ENCODE peak calls at places on chromosome 1, in ten cellular contexts. K is GM12878, J is spleen, N is transverse colon, M is ovary, X is H1, D is body of pancreas, Y is sigmoid colon, R is Peyer's patch, A is IMR-90. F is an unnamed sample.

GRCh38 chr1:62676606-62677356 is 11.4 kb downstream of the DOCK7 start:
- DNase-seq in K (no peak), J (no peak), N (no peak), M (no peak), X (no peak), D (no peak), Y (no peak), R (no peak), A (peak; percentile 66), F (no peak)

GRCh38 chr1:64915381-64916274 is 50.7 kb downstream of the JAK1 start:
- DNase-seq in K (no peak), J (no peak), N (peak; percentile 68), M (no peak), X (no peak), D (peak; percentile 63), Y (no peak), R (no peak), A (peak; percentile 94), F (no peak)

GRCh38 chr1:167510244-167510643 is 8.1 kb downstream of the CD247 start:
- DNase-seq in K (no peak), J (no peak), N (no peak), M (no peak), X (no peak), D (no peak), Y (no peak), R (no peak), A (no peak), F (no peak)

GRCh38 chr1:166176416-166176815 is 9.6 kb upstream of the FAM78B start:
- DNase-seq in K (no peak), J (no peak), N (no peak), M (no peak), X (no peak), D (no peak), Y (no peak), R (no peak), A (no peak), F (no peak)

GRCh38 chr1:20787775-20788488 is 825 bp upstream of the HP1BP3 start:
- DNase-seq in K (no peak), J (no peak), N (peak; percentile 20), M (no peak), X (peak; percentile 0), D (peak; percentile 27), Y (no peak), R (no peak), A (peak; percentile 70), F (no peak)

GRCh38 chr1:74785944-74786343 is 53.0 kb downstream of the TYW3 start:
- DNase-seq in K (no peak), J (no peak), N (no peak), M (no peak), X (no peak), D (no peak), Y (no peak), R (no peak), A (no peak), F (no peak)

GRCh38 chr1:98428864-98429263 is 232.7 kb upstream of the SNX7 start:
- DNase-seq in K (no peak), J (no peak), N (no peak), M (no peak), X (no peak), D (no peak), Y (no peak), R (no peak), A (no peak), F (no peak)

GRCh38 chr1:52281518-52281917 is 84.5 kb downstream of the CC2D1B start:
- DNase-seq in K (no peak), J (no peak), N (no peak), M (no peak), X (no peak), D (no peak), Y (no peak), R (no peak), A (peak; percentile 82), F (no peak)

GRCh38 chr1:161031874-161032273 is 6.9 kb downstream of the TSTD1 start:
- DNase-seq in K (no peak), J (no peak), N (no peak), M (no peak), X (no peak), D (no peak), Y (no peak), R (no peak), A (no peak), F (no peak)

GRCh38 chr1:57262472-57262871 is 161.4 kb downstream of the DAB1 start:
- DNase-seq in K (no peak), J (no peak), N (no peak), M (no peak), X (no peak), D (no peak), Y (no peak), R (no peak), A (no peak), F (no peak)

GRCh38 chr1:10862743-10863335 is 66.4 kb upstream of the CASZ1 start:
- DNase-seq in K (no peak), J (no peak), N (no peak), M (no peak), X (no peak), D (no peak), Y (no peak), R (no peak), A (no peak), F (no peak)

GRCh38 chr1:36327421-36328087 is 4.1 kb upstream of the EVA1B start:
- DNase-seq in K (no peak), J (no peak), N (no peak), M (no peak), X (no peak), D (no peak), Y (no peak), R (no peak), A (peak; percentile 80), F (no peak)

GRCh38 chr1:94544706-94545490 is 3.3 kb upstream of the F3 start:
- DNase-seq in K (no peak), J (no peak), N (no peak), M (no peak), X (no peak), D (no peak), Y (no peak), R (no peak), A (peak; percentile 88), F (no peak)
- TF ChIP-seq POLR2A in K (no peak), J (no peak), N (no peak), M (no peak), X (no peak), D (no peak), Y (no peak), R (no peak), A (no peak), F (no peak)

GRCh38 chr1:210294991-210295773 is 33.5 kb upstream of the HHAT start:
- DNase-seq in K (no peak), J (no peak), N (peak; percentile 17), M (no peak), X (no peak), D (no peak), Y (peak; percentile 74), R (no peak), A (no peak), F (peak; percentile 51)
- H3K27ac ChIP-seq in K (no peak overlapping the region), J (no peak overlapping the region), N (peak overlapping the region; percentile 44), M (no peak overlapping the region), X (no peak overlapping the region), D (no peak overlapping the region), Y (peak overlapping the region; percentile 50), R (no peak overlapping the region), A (no peak overlapping the region), F (peak overlapping the region; percentile 39)

GRCh38 chr1:26472901-26473845 is 933 bp downstream of the HMGN2 start:
- DNase-seq in K (peak; percentile 67), J (peak; percentile 99), N (peak; percentile 97), M (peak; percentile 97), X (peak; percentile 74), D (peak; percentile 97), Y (peak; percentile 99), R (peak; percentile 96), A (peak; percentile 92), F (peak; percentile 97)

GRCh38 chr1:26471498-26472329 is 526 bp upstream of the HMGN2 start:
- DNase-seq in K (no peak), J (peak; percentile 94), N (peak; percentile 69), M (peak; percentile 70), X (peak; percentile 36), D (peak; percentile 72), Y (peak; percentile 88), R (peak; percentile 45), A (peak; percentile 65), F (peak; percentile 86)

GRCh38 chr1:26469558-26469957 is 2.7 kb upstream of the HMGN2 start:
- DNase-seq in K (no peak), J (no peak), N (no peak), M (no peak), X (no peak), D (no peak), Y (no peak), R (no peak), A (no peak), F (no peak)

GRCh38 chr1:26472330-26472900 is at the start of gene HMGN2:
- DNase-seq in K (peak; percentile 27), J (peak; percentile 95), N (peak; percentile 93), M (peak; percentile 95), X (peak; percentile 78), D (peak; percentile 91), Y (peak; percentile 96), R (peak; percentile 94), A (peak; percentile 78), F (peak; percentile 92)

DNA sequence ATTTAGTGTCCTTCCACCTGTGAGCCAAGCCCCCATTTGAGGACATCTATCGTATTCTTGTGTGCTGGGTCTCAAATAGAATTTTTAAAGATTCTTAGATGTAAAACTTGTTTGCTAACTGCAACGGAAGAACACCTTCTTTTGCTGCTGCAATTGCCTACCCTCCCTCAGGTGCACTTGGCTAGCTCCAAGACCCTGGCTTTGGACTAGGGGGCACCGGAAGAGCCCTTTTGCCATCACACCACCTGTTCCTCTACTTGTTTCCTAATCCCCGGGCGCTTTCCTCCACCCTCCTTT is 1.1 kb upstream of the HMGN2 start:
- DNase-seq in K (no peak), J (no peak), N (no peak), M (no peak), X (no peak), D (no peak), Y (no peak), R (no peak), A (no peak), F (no peak)
- TF ChIP-seq POLR2A in K (no peak), J (no peak), N (no peak), M (no peak), X (no peak), D (no peak), Y (no peak), R (no peak), A (no peak), F (no peak)

DNA sequence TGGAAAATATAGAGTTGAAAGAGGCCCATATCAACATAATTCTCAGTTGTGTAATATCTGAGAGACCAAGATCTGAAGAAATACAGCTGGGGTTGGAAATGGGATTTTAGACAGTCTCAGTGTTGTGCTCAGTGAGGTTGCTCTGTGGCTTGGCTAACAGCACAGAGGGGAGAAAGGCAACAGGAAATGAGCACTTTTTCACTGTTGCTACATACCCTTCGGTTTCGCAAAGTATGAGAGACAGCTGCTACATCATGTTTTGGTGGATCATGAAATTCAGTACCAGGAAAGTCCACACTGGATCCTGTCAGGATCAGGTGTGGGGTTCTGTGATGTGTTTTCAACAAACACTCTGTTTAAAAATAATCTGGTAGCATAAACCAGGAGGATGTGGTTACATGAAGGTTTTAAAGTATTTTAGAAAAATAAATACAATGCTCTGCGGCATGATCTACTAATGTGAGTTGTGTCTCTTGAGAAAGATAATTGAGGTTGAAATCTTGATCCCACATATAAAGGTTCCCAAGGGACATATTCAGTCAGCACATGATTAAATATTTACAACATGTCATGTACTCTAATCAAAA is 6.9 kb upstream of the GPR88 start:
- DNase-seq in K (peak; percentile 40), J (no peak), N (peak; percentile 23), M (peak; percentile 33), X (no peak), D (no peak), Y (peak; percentile 81), R (no peak), A (peak; percentile 83), F (no peak)
- H3K27ac ChIP-seq in K (no peak overlapping the region), J (peak overlapping the region; percentile 73), N (no peak overlapping the region), M (no peak overlapping the region), X (no peak overlapping the region), D (no peak overlapping the region), Y (peak overlapping the region; percentile 60), R (peak overlapping the region; percentile 44), A (peak overlapping the region; percentile 80), F (peak overlapping the region; percentile 80)

GRCh38 chr1:44806704-44807363 is at the start of gene DYNLT4:
- DNase-seq in K (no peak), J (peak; percentile 70), N (no peak), M (no peak), X (no peak), D (peak; percentile 40), Y (no peak), R (no peak), A (no peak), F (no peak)
- TF ChIP-seq POLR2A in K (no peak), J (no peak), N (peak; percentile 77), M (no peak), X (no peak), D (peak; percentile 93), Y (no peak), R (no peak), A (no peak), F (peak; percentile 63)